ENCODE peak calls at places on chromosomes 12 and 14, in five cellular contexts. X is HCT116, W is colonic mucosa, J is sigmoid colon, V is AG04450. Y is an unnamed sample.

GRCh38 chr14:47447076-47447475 is 228.3 kb downstream of the MDGA2 start:
- DNase-seq in V (no peak), W (no peak), J (no peak), X (no peak), Y (no peak)

GRCh38 chr12:132178801-132179401 is 34.6 kb downstream of the NOC4L start:
- DNase-seq in V (no peak), W (no peak), X (no peak), J (no peak), Y (no peak)

GRCh38 chr14:88168498-88169165 is 154.4 kb downstream of the KCNK10 start:
- DNase-seq in X (no peak), V (no peak), W (peak), J (no peak), Y (peak)

GRCh38 chr12:78697817-78698415 is 166.7 kb upstream of the SYT1 start:
- DNase-seq in V (no peak), X (no peak), J (no peak), W (no peak), Y (no peak)

GRCh38 chr12:94172973-94173372 is 24.6 kb downstream of the PLXNC1 start:
- DNase-seq in V (peak), X (no peak), J (no peak), W (no peak), Y (peak)

GRCh38 chr12:27383429-27384260 is 51.0 kb downstream of the BMAL2 start:
- DNase-seq in W (peak), V (peak), J (peak), X (peak), Y (peak)

GRCh38 chr14:95220663-95221231 is 63.4 kb upstream of the DICER1 start:
- DNase-seq in W (no peak), V (no peak), X (no peak), J (peak), Y (no peak)

GRCh38 chr12:100716658-100716948 is 78.0 kb upstream of the ANO4 start:
- DNase-seq in V (no peak), J (no peak), X (no peak), W (no peak), Y (no peak)

GRCh38 chr14:75229923-75230792 is 48.5 kb upstream of the FOS start:
- DNase-seq in X (peak), V (no peak), W (peak), J (no peak), Y (no peak)

GRCh38 chr14:103808403-103809001 is 38.9 kb downstream of the PPP1R13B start:
- DNase-seq in X (peak), J (peak), V (peak), W (peak), Y (peak)

GRCh38 chr14:68475802-68476201 is 317.1 kb downstream of the ZFP36L1 start:
- DNase-seq in X (no peak), V (no peak), J (no peak), W (no peak), Y (no peak)
- H3K27ac ChIP-seq in X (peak), V (no peak), J (peak), W (no peak), Y (peak)

GRCh38 chr12:56104109-56104814 is at the start of gene PA2G4:
- DNase-seq in X (peak), W (peak), V (peak), J (peak), Y (peak)

GRCh38 chr12:56101045-56101444 is 3.3 kb upstream of the PA2G4 start:
- DNase-seq in X (no peak), J (no peak), V (no peak), W (no peak), Y (no peak)

GRCh38 chr12:56103823-56104108 is 593 bp upstream of the PA2G4 start:
- DNase-seq in X (no peak), V (no peak), W (no peak), J (no peak), Y (no peak)

GRCh38 chr12:56103066-56103711 is 1.2 kb upstream of the PA2G4 start:
- DNase-seq in V (no peak), X (no peak), W (no peak), J (no peak), Y (peak)

GRCh38 chr12:56102683-56103065 is 1.7 kb upstream of the PA2G4 start:
- DNase-seq in J (no peak), W (no peak), X (no peak), V (no peak), Y (no peak)
- H3K4me3 ChIP-seq in J (no peak), W (no peak), X (no peak), V (no peak), Y (no peak)

GRCh38 chr14:98977451-98977850 is 294.5 kb downstream of the BCL11B start:
- DNase-seq in W (no peak), V (no peak), J (no peak), X (no peak), Y (no peak)

DNA sequence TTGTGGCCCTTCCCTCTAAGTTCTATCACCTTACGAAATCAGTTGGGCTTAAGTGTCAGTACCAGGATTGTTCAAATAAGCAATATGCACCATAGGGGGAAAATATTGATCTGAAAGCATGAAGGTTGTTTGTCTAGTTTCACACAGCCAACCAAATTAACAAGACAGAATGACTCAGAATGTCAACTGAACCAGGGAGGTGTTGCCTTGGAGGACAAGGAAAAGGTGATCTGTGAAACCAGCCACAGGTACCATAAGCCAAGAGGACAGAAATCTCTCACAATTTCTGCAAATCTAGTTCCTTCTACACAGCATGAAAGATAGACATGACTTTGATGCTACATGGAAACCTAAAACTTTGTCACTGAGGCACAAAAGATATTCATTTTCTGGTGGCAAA is 297.9 kb downstream of the BCL11B start:
- DNase-seq in J (no peak), X (no peak), V (no peak), W (no peak), Y (no peak)
- H3K27ac ChIP-seq in J (no peak), X (no peak), V (no peak), W (no peak), Y (no peak)

GRCh38 chr12:110538869-110539622 is 36.9 kb downstream of the RAD9B start:
- DNase-seq in W (peak), V (no peak), J (no peak), X (no peak), Y (peak)

GRCh38 chr12:110536834-110537604 is 34.9 kb downstream of the RAD9B start:
- DNase-seq in J (no peak), X (no peak), V (no peak), W (no peak), Y (no peak)

GRCh38 chr12:110543252-110543959 is 39.7 kb downstream of the PPTC7 start:
- DNase-seq in X (no peak), W (peak), V (no peak), J (peak), Y (peak)

GRCh38 chr12:110537605-110538409 is 35.7 kb downstream of the RAD9B start:
- DNase-seq in J (no peak), W (peak), X (no peak), V (no peak), Y (no peak)

DNA sequence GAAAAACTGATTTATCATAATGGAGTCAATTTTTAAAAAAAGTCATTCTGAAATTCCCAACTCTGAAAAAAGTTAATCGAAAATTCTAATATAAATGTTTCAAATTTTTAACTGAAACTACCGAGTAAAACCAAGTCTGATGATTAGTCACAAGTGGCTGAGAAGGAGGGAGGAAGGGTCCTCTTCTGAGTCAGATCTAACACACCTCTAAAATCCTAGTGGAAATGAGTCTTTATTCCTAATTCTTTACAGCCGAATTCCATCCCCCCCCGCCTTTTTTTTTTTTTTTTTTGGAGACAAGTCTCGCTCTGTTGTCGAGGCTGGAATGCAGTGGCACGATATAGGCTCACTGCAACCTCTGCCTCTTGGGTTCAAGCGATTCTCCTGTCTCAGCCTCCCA is 37.9 kb downstream of the RAD9B start:
- DNase-seq in V (no peak), W (no peak), X (no peak), J (no peak), Y (no peak)
- H3K4me3 ChIP-seq in V (no peak), W (no peak), X (no peak), J (no peak), Y (no peak)

DNA sequence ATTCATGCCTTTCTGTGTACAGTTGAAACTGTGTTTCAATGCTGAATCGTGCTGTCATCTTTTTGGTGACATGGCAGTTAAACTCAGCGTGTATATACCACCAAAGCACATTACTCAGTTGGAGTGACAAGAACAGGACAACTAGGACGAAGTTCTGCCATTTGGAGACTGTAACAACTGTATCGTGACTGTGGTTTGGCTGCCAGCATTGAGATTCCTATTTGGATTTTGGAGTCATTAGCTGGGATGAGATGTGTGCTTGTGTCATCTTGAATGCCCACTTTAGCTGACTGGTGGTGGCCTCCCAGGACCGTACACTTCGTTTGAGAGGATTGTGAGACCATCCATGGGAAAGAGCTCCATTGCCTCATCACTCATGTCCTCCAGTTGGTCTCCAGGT is 42.9 kb downstream of the FBXL14 start:
- DNase-seq in X (no peak), J (no peak), V (no peak), W (no peak), Y (no peak)
- H3K27ac ChIP-seq in X (no peak), J (no peak), V (no peak), W (no peak), Y (peak)

GRCh38 chr12:57623385-57623784 is 9.6 kb downstream of the B4GALNT1 start:
- DNase-seq in W (no peak), J (no peak), V (no peak), X (no peak), Y (peak)

GRCh38 chr12:57620245-57620935 is 9.2 kb downstream of the ARHGEF25 start:
- DNase-seq in X (no peak), J (no peak), V (no peak), W (no peak), Y (peak)

GRCh38 chr12:57622293-57623245 is 10.4 kb downstream of the B4GALNT1 start:
- DNase-seq in X (no peak), W (no peak), J (peak), V (no peak), Y (peak)

GRCh38 chr12:57620936-57621496 is 9.8 kb downstream of the ARHGEF25 start:
- DNase-seq in W (no peak), V (no peak), J (peak), X (no peak), Y (peak)

GRCh38 chr12:57621497-57622292 is 10.5 kb downstream of the ARHGEF25 start:
- DNase-seq in J (peak), V (no peak), W (peak), X (peak), Y (peak)
- H3K4me3 ChIP-seq in J (peak), V (peak), W (peak), X (no peak), Y (peak)

GRCh38 chr14:24435192-24435810 is 5.5 kb downstream of the KHNYN start:
- DNase-seq in W (no peak), V (no peak), J (no peak), X (no peak), Y (no peak)

GRCh38 chr14:24436355-24437019 is 6.1 kb downstream of the SDR39U1 start:
- DNase-seq in W (no peak), X (peak), J (peak), V (peak), Y (peak)

GRCh38 chr14:24434676-24435075 is 4.9 kb downstream of the KHNYN start:
- DNase-seq in V (no peak), J (no peak), W (no peak), X (no peak), Y (no peak)

GRCh38 chr14:24437020-24437735 is 5.4 kb downstream of the SDR39U1 start:
- DNase-seq in X (no peak), J (peak), V (no peak), W (no peak), Y (no peak)

DNA sequence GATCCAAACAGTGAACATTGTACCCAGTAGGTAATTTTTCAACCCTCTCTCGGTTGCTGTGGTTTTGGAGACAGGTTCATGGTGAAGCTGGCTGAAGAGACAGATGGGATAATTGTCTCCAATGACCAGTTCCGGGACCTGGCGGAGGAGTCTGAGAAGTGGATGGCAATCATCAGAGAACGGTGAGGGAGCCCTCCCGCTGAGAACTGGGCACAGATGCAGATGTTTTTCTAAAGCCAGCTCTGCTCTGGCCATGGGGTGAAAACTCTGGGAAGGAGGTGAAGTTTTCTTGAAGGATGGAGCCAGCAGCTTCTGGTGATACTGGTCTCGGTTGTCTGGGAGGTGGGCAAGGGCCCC is 6.2 kb downstream of the KHNYN start:
- DNase-seq in W (no peak), J (no peak), X (no peak), V (no peak), Y (no peak)
- H3K27ac ChIP-seq in W (no peak), J (peak), X (no peak), V (no peak), Y (peak)

DNA sequence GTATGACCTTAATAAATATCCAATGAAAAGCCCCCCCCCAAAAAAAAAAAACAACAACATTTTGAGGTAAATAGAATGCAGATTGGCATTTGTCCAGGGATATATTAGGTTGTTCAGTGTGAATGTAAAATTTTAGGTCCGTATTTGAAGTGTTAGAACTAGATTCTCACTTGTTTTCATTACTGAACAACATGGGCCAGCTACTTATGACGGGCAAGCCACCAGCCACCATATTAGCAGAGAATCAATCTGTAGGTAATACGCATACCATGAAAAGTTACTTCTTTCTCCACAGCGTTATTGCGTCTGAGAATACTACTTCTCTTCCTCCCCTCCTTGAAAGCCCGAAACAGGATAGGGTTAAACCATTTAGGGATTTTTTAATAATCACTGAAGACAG is 5.4 kb downstream of the FLRT2 start:
- DNase-seq in J (no peak), V (no peak), X (no peak), W (no peak), Y (peak)
- H3K4me3 ChIP-seq in J (peak), V (peak), X (no peak), W (no peak), Y (peak)

DNA sequence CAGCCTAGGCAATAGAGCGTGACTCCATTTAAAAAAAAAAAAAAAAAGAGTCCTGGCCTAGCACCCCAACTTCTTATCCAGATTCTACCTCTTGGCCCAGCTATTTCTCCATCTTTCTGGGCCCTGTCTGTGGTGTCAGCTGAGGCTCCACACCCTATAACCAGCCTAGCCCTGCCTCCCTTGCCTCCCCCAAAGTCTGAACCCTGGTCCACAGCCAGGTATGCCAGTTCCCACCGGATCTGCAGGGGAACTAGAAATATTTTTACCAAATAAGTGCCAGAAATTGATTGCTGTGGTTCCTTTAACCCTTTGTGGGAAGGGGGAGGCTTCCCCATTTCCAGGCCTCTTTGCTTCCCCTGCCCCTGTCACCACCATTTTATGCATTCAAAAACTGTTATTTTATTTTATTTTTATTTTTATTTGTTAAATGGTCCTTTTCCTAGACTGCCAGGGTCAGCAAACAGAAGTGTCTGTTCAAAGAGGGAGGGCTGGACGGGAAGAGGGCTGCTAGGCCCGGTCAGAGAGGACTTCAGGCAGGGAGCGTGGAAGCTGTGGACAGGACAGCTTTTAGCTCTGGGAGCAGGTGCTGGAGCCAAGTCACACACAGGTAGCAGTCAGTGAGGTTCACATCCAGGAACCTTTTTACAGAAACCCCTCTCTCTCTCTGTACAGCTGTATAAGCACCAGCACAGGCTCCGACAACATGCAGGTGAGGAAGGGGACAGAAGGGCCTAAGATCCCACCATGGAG is 23.2 kb downstream of the TTC9 start:
- DNase-seq in X (no peak), J (no peak), W (no peak), V (no peak), Y (peak)
- H3K27ac ChIP-seq in X (peak), J (no peak), W (peak), V (no peak), Y (no peak)